ENCODE peak calls at places on chromosome 22, in six cellular contexts. N is psoas muscle, O is PC-3, E is AG20443, T is right atrium auricular region, V is left colon. S is an unnamed sample.

GRCh38 chr22:33065230-33065629 is 7.0 kb upstream of the SYN3 start:
- DNase-seq in N (no peak), O (no peak), E (no peak), T (no peak), V (no peak), S (no peak)

GRCh38 chr22:41929158-41929896 is 2.7 kb upstream of the TNFRSF13C start:
- DNase-seq in N (no peak), O (no peak), E (no peak), T (no peak), V (no peak), S (no peak)

GRCh38 chr22:43754176-43754575 is 57.9 kb downstream of the EFCAB6 start:
- DNase-seq in N (no peak), O (no peak), E (no peak), T (no peak), V (no peak), S (no peak)

GRCh38 chr22:40432167-40432566 is 61.8 kb downstream of the SGSM3 start:
- DNase-seq in N (no peak), O (no peak), E (no peak), T (no peak), V (no peak), S (no peak)

GRCh38 chr22:19727310-19728150 is 4.2 kb downstream of the GP1BB start:
- DNase-seq in N (no peak), O (no peak), E (no peak), T (no peak), V (no peak), S (no peak)

GRCh38 chr22:29253561-29254282 is 14.1 kb downstream of the RHBDD3 start:
- DNase-seq in N (no peak), O (no peak), E (no peak), T (peak; percentile 47), V (no peak), S (no peak)

GRCh38 chr22:20246368-20247009 is 21.6 kb downstream of the RTN4R start:
- DNase-seq in N (no peak), O (no peak), E (no peak), T (no peak), V (no peak), S (no peak)

GRCh38 chr22:24707477-24707816 is 67.1 kb downstream of the PIWIL3 start:
- DNase-seq in N (no peak), O (no peak), E (no peak), T (no peak), V (no peak), S (no peak)

GRCh38 chr22:49643998-49644397 is 183.7 kb downstream of the BRD1 start:
- DNase-seq in N (no peak), O (no peak), E (no peak), T (no peak), V (no peak), S (no peak)

GRCh38 chr22:49555526-49555925 is 272.1 kb downstream of the BRD1 start:
- DNase-seq in N (no peak), O (no peak), E (no peak), T (no peak), V (no peak), S (no peak)

GRCh38 chr22:19876314-19876940 is 21.8 kb upstream of the GNB1L start:
- DNase-seq in N (peak; percentile 9), O (no peak), E (no peak), T (no peak), V (peak; percentile 24), S (peak; percentile 54)

GRCh38 chr22:49869855-49870712 is 16.4 kb downstream of the ZBED4 start:
- DNase-seq in N (no peak), O (no peak), E (no peak), T (no peak), V (no peak), S (no peak)

GRCh38 chr22:36457688-36458450 is 23.6 kb downstream of the TXN2 start:
- DNase-seq in N (peak; percentile 55), O (no peak), E (peak; percentile 85), T (no peak), V (peak; percentile 46), S (no peak)

GRCh38 chr22:44305888-44306287 is 6.9 kb downstream of the SHISAL1 start:
- DNase-seq in N (peak; percentile 51), O (no peak), E (peak; percentile 50), T (no peak), V (no peak), S (no peak)

GRCh38 chr22:28943501-28943879 is 60.1 kb downstream of the ZNRF3 start:
- DNase-seq in N (no peak), O (no peak), E (no peak), T (no peak), V (no peak), S (no peak)

GRCh38 chr22:22888509-22889353 is 1.1 kb downstream of the IGLL5 start:
- DNase-seq in N (no peak), O (no peak), E (no peak), T (no peak), V (no peak), S (no peak)

GRCh38 chr22:41290262-41291221 is 4.6 kb upstream of the RANGAP1 start:
- DNase-seq in N (no peak), O (peak; percentile 81), E (peak; percentile 69), T (no peak), V (no peak), S (peak; percentile 80)

GRCh38 chr22:29951675-29952413 is 68.9 kb downstream of the MTMR3 start:
- DNase-seq in N (no peak), O (no peak), E (no peak), T (no peak), V (no peak), S (no peak)

GRCh38 chr22:42909363-42910058 is 52.4 kb upstream of the ARFGAP3 start:
- DNase-seq in N (no peak), O (no peak), E (no peak), T (no peak), V (no peak), S (no peak)

GRCh38 chr22:20523118-20523983 is 15.9 kb downstream of the MED15 start:
- DNase-seq in N (no peak), O (no peak), E (peak; percentile 74), T (no peak), V (no peak), S (no peak)

GRCh38 chr22:49747130-49747529 is 80.5 kb downstream of the BRD1 start:
- DNase-seq in N (no peak), O (no peak), E (no peak), T (no peak), V (no peak), S (no peak)

GRCh38 chr22:29442976-29443375 is 4.6 kb downstream of the RFPL1 start:
- DNase-seq in N (no peak), O (no peak), E (no peak), T (no peak), V (no peak), S (no peak)

GRCh38 chr22:29342577-29343312 is 27.2 kb upstream of the RASL10A start:
- DNase-seq in N (no peak), O (no peak), E (no peak), T (no peak), V (no peak), S (no peak)

GRCh38 chr22:47862394-47862793 is 1099.9 kb downstream of the TBC1D22A start:
- DNase-seq in N (no peak), O (no peak), E (no peak), T (no peak), V (no peak), S (no peak)

GRCh38 chr22:23856721-23857605 is 712 bp upstream of the SLC2A11 start:
- DNase-seq in N (peak; percentile 55), O (no peak), E (peak; percentile 69), T (no peak), V (no peak), S (peak; percentile 31)

GRCh38 chr22:22941831-22942510 is 54.4 kb downstream of the IGLL5 start:
- DNase-seq in N (no peak), O (no peak), E (no peak), T (peak; percentile 38), V (peak; percentile 10), S (no peak)